ENCODE peak calls at places on chromosome 10, in nine cellular contexts. O is kidney epithelial cell, G is astrocyte, B is AG04449, D is kidney, V is GM23338, M is endodermal cell, A is HCT116, H is neural progenitor cell. E is an unnamed sample.

GRCh38 chr10:66455304-66455703 is 470.5 kb upstream of the LRRTM3 start:
- DNase-seq in H (no peak), D (no peak), M (no peak), A (peak; percentile 41), O (no peak), B (no peak), G (no peak), V (no peak), E (no peak)

GRCh38 chr10:28291881-28292297 is 11.0 kb downstream of the MPP7 start:
- DNase-seq in G (peak; percentile 95), A (peak; percentile 71), V (no peak), D (no peak), O (peak; percentile 84), H (no peak), M (no peak), B (peak; percentile 65), E (peak; percentile 50)

GRCh38 chr10:71210031-71210871 is 2.1 kb upstream of the UNC5B start:
- DNase-seq in D (no peak), H (no peak), O (no peak), V (no peak), M (peak; percentile 47), A (no peak), B (no peak), G (no peak), E (no peak)

GRCh38 chr10:106175760-106176377 is 988.6 kb downstream of the SORCS1 start:
- DNase-seq in H (no peak), M (no peak), G (no peak), A (no peak), B (no peak), V (peak; percentile 45), O (no peak), D (no peak), E (no peak)

GRCh38 chr10:44850356-44850934 is 60.7 kb upstream of the TMEM72 start:
- DNase-seq in G (no peak), M (no peak), B (no peak), A (no peak), H (no peak), O (no peak), D (no peak), V (no peak), E (no peak)

GRCh38 chr10:18424200-18424599 is 227.2 kb downstream of the NSUN6 start:
- DNase-seq in V (peak; percentile 51), M (peak; percentile 73), H (peak; percentile 4), O (no peak), G (no peak), D (no peak), B (no peak), A (no peak), E (no peak)

GRCh38 chr10:71429929-71430328 is 33.2 kb downstream of the CDH23 start:
- DNase-seq in H (peak; percentile 60), V (peak; percentile 72), D (peak; percentile 22), A (no peak), M (peak; percentile 82), O (no peak), G (no peak), B (no peak), E (no peak)

GRCh38 chr10:90204131-90204955 is 503.0 kb downstream of the KIF20B start:
- DNase-seq in O (no peak), V (no peak), B (no peak), G (peak; percentile 54), D (no peak), H (no peak), M (no peak), A (no peak), E (no peak)

GRCh38 chr10:77545585-77545984 is 92.0 kb downstream of the KCNMA1 start:
- DNase-seq in V (no peak), M (no peak), B (no peak), H (no peak), G (no peak), D (no peak), O (no peak), A (no peak), E (no peak)

GRCh38 chr10:72041491-72041890 is 46.9 kb downstream of the SPOCK2 start:
- DNase-seq in G (no peak), M (no peak), A (no peak), D (no peak), V (no peak), O (no peak), H (no peak), B (no peak), E (no peak)

GRCh38 chr10:19245889-19246841 is 197.6 kb downstream of the MALRD1 start:
- DNase-seq in V (no peak), O (no peak), M (no peak), D (no peak), B (no peak), A (no peak), H (no peak), G (peak; percentile 3), E (no peak)

GRCh38 chr10:33126118-33126517 is 168.1 kb upstream of the ITGB1 start:
- DNase-seq in O (no peak), D (no peak), H (no peak), G (peak; percentile 64), M (no peak), V (no peak), B (no peak), A (no peak), E (no peak)

GRCh38 chr10:6103591-6103990 is 14.8 kb downstream of the RBM17 start:
- DNase-seq in H (no peak), D (no peak), V (no peak), B (no peak), M (no peak), O (no peak), G (no peak), A (no peak), E (no peak)

GRCh38 chr10:50653142-50653541 is 29.4 kb upstream of the SGMS1 start:
- DNase-seq in D (no peak), B (no peak), A (peak; percentile 8), M (no peak), V (peak; percentile 12), G (peak; percentile 6), H (no peak), O (no peak), E (no peak)

GRCh38 chr10:7094781-7095180 is 316.1 kb downstream of the SFMBT2 start:
- DNase-seq in D (no peak), M (no peak), A (no peak), O (no peak), B (no peak), G (no peak), V (no peak), H (no peak), E (no peak)

GRCh38 chr10:11178606-11179221 is 161.0 kb downstream of the CELF2 start:
- DNase-seq in A (no peak), D (no peak), B (peak; percentile 52), O (no peak), M (no peak), G (peak; percentile 88), V (no peak), H (no peak), E (peak; percentile 95)

GRCh38 chr10:112896722-112897121 is 53.3 kb upstream of the TCF7L2 start:
- DNase-seq in O (no peak), M (no peak), B (no peak), H (no peak), A (no peak), D (no peak), G (no peak), V (no peak), E (no peak)

GRCh38 chr10:35979116-35979515 is 337.0 kb upstream of the FZD8 start:
- DNase-seq in D (no peak), M (no peak), O (no peak), G (no peak), V (no peak), H (no peak), A (no peak), B (no peak), E (no peak)

GRCh38 chr10:5614081-5614721 is 52.2 kb downstream of the ASB13 start:
- DNase-seq in G (peak; percentile 64), H (no peak), B (peak; percentile 28), D (peak; percentile 12), O (no peak), M (no peak), A (no peak), V (no peak), E (no peak)

GRCh38 chr10:124993345-124993708 is 51.4 kb downstream of the ZRANB1 start:
- DNase-seq in D (no peak), G (no peak), A (no peak), O (no peak), M (no peak), V (no peak), H (no peak), B (no peak), E (no peak)

GRCh38 chr10:29669149-29669548 is 34.4 kb upstream of the SVIL start:
- DNase-seq in D (no peak), G (peak; percentile 60), M (no peak), A (no peak), H (no peak), V (no peak), O (no peak), B (no peak), E (no peak)
- TF ChIP-seq CTCF in D (no peak), G (peak; percentile 5), M (no peak), A (no peak), H (no peak), V (no peak), O (no peak), B (no peak), E (no peak)

DNA sequence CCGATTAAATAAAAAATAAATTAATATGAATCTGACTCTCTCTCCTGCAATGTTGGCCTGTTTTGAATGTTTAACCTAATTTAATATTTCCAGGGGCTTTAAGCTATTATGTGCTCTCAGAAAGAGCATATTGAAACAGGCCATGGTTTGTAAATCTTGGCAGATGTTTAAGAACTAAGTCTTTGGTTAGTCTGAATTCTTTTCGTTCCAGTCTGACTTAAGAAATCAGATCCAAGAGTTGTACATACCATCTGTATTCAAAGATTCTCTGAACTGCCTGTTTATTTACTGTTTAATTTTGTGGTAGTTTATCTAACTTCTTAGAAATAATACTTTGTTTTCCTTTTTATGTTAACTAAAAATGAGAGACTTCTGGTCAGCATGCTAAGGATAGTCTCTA is 237.9 kb upstream of the CSTF2T start:
- DNase-seq in D (no peak), M (no peak), V (no peak), G (peak; percentile 64), O (no peak), A (no peak), H (no peak), B (peak; percentile 52), E (no peak)
- H3K4me3 ChIP-seq in D (no peak overlapping the region), M (no peak overlapping the region), V (no peak overlapping the region), G (peak overlapping the region; percentile 5), O (no peak overlapping the region), A (no peak overlapping the region), H (no peak overlapping the region), B (no peak overlapping the region), E (no peak overlapping the region)

GRCh38 chr10:96719850-96720421 is 378 bp downstream of the PIK3AP1 start:
- DNase-seq in G (no peak), M (peak; percentile 94), V (peak; percentile 89), B (no peak), D (peak; percentile 86), A (peak; percentile 19), H (peak; percentile 77), O (no peak), E (no peak)
- TF ChIP-seq CTCF in G (peak; percentile 9), M (peak; percentile 82), V (peak; percentile 78), B (peak; percentile 15), D (peak; percentile 38), A (peak; percentile 80), H (peak; percentile 57), O (peak; percentile 76), E (peak; percentile 40)

DNA sequence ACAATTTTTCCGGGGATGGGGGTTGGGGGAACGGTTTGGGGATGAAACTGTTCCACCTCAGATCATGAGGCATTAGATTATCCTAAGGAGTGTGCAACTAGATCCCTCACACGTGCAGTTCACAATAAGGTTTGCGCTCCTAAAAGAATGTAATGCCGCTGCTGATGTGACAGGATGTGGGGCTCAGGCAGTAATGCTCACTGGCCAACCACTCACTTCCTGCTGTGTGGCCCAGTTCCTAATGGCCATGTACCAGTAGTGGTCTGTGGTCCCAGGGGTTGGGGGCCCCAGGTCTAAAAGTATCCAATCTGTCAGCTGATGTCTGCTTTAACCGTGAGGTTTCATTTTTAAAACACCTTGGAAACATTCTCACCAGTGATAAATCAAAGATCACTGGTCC is 2.2 kb downstream of the STN1 start:
- DNase-seq in M (no peak), H (no peak), B (no peak), O (no peak), A (no peak), D (no peak), V (no peak), G (no peak), E (no peak)
- H3K4me3 ChIP-seq in M (no peak overlapping the region), H (no peak overlapping the region), B (no peak overlapping the region), O (no peak overlapping the region), A (peak overlapping the region; percentile 64), D (peak overlapping the region; percentile 95), V (no peak overlapping the region), G (peak overlapping the region; percentile 85), E (peak overlapping the region; percentile 72)